ENCODE peak calls at places on chromosomes 4 and X, in eight cellular contexts. X is B cell, R is thoracic aorta, A is ascending aorta, Z is natural killer cell, N is PC-3, D is pancreas, U is Caco-2. S is an unnamed sample.

GRCh38 chr4:119559044-119559647 is 69.5 kb downstream of the PDE5A start:
- DNase-seq in N (peak), Z (no peak), D (no peak), U (peak), X (no peak), A (no peak), R (no peak), S (no peak)

GRCh38 chr4:34733185-34733916 is 1511.0 kb downstream of the ARAP2 start:
- DNase-seq in D (no peak), Z (no peak), N (no peak), U (peak), R (no peak), A (no peak), X (no peak), S (no peak)

GRCh38 chr4:23225024-23225423 is 532.3 kb downstream of the GBA3 start:
- DNase-seq in U (no peak), A (no peak), Z (no peak), N (no peak), X (no peak), D (no peak), R (no peak), S (no peak)

GRCh38 chr4:153733751-153734448 is 25.9 kb downstream of the RNF175 start:
- DNase-seq in Z (no peak), N (no peak), U (no peak), R (no peak), A (no peak), D (no peak), X (no peak), S (no peak)

GRCh38 chr4:184896868-184897715 is 71.3 kb upstream of the ACSL1 start:
- DNase-seq in Z (no peak), R (no peak), D (no peak), N (no peak), X (no peak), U (no peak), A (no peak), S (no peak)

GRCh38 chr4:39521253-39521908 is 5.9 kb downstream of the UGDH start:
- DNase-seq in R (no peak), N (peak), Z (no peak), X (no peak), A (no peak), D (no peak), U (no peak), S (no peak)

GRCh38 chrX:35787867-35788266 is 10.3 kb upstream of the MAGEB16 start:
- DNase-seq in D (no peak), R (no peak), U (no peak), N (peak), X (no peak), Z (no peak), A (no peak), S (no peak)

GRCh38 chr4:17810260-17811077 is at the start of the genes DCAF16 and NCAPG:
- DNase-seq in D (peak), Z (peak), A (peak), X (peak), U (peak), N (peak), R (peak), S (peak)

GRCh38 chrX:120450163-120450562 is 18.9 kb downstream of the LAMP2 start:
- DNase-seq in U (no peak), D (no peak), X (no peak), Z (no peak), A (no peak), R (no peak), N (peak), S (no peak)

GRCh38 chr4:65195666-65196065 is 474.6 kb downstream of the EPHA5 start:
- DNase-seq in U (no peak), A (no peak), Z (no peak), R (no peak), X (no peak), N (no peak), D (no peak), S (no peak)

GRCh38 chrX:122187065-122187464 is 997.0 kb upstream of the GRIA3 start:
- DNase-seq in R (no peak), U (no peak), D (no peak), Z (no peak), A (no peak), X (no peak), N (no peak), S (no peak)

GRCh38 chrX:7088968-7089615 is 58.4 kb upstream of the STS start:
- DNase-seq in A (no peak), D (no peak), N (peak), R (no peak), X (peak), Z (no peak), U (peak), S (no peak)
- TF ChIP-seq CTCF in A (no peak), D (no peak), N (peak), R (no peak), X (peak), Z (no peak), U (peak), S (no peak)

GRCh38 chrX:72270316-72270866 is 6.7 kb downstream of the RPS4X start:
- DNase-seq in Z (no peak), D (no peak), A (no peak), N (peak), X (no peak), U (no peak), R (no peak), S (no peak)
- TF ChIP-seq CTCF in Z (no peak), D (no peak), A (no peak), N (no peak), X (no peak), U (no peak), R (no peak), S (no peak)

GRCh38 chrX:131633285-131633917 is 89.5 kb downstream of the OR13H1 start:
- DNase-seq in X (no peak), R (no peak), D (peak), U (peak), N (peak), Z (no peak), A (no peak), S (no peak)
- TF ChIP-seq CTCF in X (peak), R (peak), D (peak), U (peak), N (peak), Z (peak), A (peak), S (no peak)

GRCh38 chrX:149831473-149831872 is 49.5 kb upstream of the MAGEA8 start:
- DNase-seq in U (no peak), Z (no peak), R (no peak), D (no peak), N (no peak), X (no peak), A (no peak), S (no peak)
- TF ChIP-seq CTCF in U (no peak), Z (no peak), R (no peak), D (no peak), N (no peak), X (no peak), A (no peak), S (no peak)

GRCh38 chrX:150227321-150227860 is 135.7 kb upstream of the MAMLD1 start:
- DNase-seq in X (no peak), Z (no peak), R (no peak), D (no peak), U (no peak), N (no peak), A (no peak), S (no peak)

GRCh38 chrX:150229481-150229880 is 133.6 kb upstream of the MAMLD1 start:
- DNase-seq in D (no peak), A (no peak), U (no peak), Z (no peak), R (no peak), N (no peak), X (no peak), S (no peak)

GRCh38 chrX:150229030-150229429 is 134.1 kb upstream of the MAMLD1 start:
- DNase-seq in X (no peak), Z (no peak), U (no peak), R (no peak), A (no peak), N (no peak), D (no peak), S (no peak)

GRCh38 chrX:150226223-150226965 is 136.7 kb upstream of the MAMLD1 start:
- DNase-seq in X (no peak), N (no peak), R (no peak), Z (no peak), D (no peak), A (no peak), U (no peak), S (no peak)

GRCh38 chrX:150227873-150228272 is 135.2 kb upstream of the MAMLD1 start:
- DNase-seq in R (no peak), U (no peak), A (no peak), Z (no peak), D (no peak), N (no peak), X (no peak), S (no peak)
- TF ChIP-seq CTCF in R (no peak), U (no peak), A (no peak), Z (no peak), D (no peak), N (no peak), X (no peak), S (no peak)